ENCODE peak calls at places on chromosomes 1 and 21, in nine cellular contexts. N is activated T-cell treated with anti-CD3 and anti-CD28 coated beads for 24 hours; Z is epithelial cell of esophagus; E is stimulated activated CD4-positive, alpha-beta T cell treated with anti-CD3 and anti-CD28 coated beads, TNF-alpha, amount 100 ng/mL, for 4 hours; O is KBM-7; W is activated T-helper 1 cell treated with Interleukin-2 at 50 U/mL for 16 hours; L is RCC 7860; T is fibroblast of pulmonary artery; G is HFFc6. A is an unnamed sample.

GRCh38 chr1:47644216-47644581 is 206.4 kb downstream of the FOXD2 start:
- DNase-seq in E (no peak), O (no peak), T (peak; percentile 10), L (no peak), W (no peak), N (no peak), G (peak; percentile 26), Z (no peak), A (no peak)

GRCh38 chr1:31787786-31788137 is 23.6 kb upstream of the ADGRB2 start:
- DNase-seq in E (no peak), G (no peak), L (no peak), Z (no peak), T (no peak), N (no peak), W (no peak), O (no peak), A (no peak)

GRCh38 chr1:107793896-107794440 is 171.0 kb downstream of the VAV3 start:
- DNase-seq in N (no peak), E (no peak), T (no peak), L (no peak), O (no peak), W (no peak), G (no peak), Z (no peak), A (no peak)

GRCh38 chr1:59057211-59057694 is 239.6 kb upstream of the FGGY start:
- DNase-seq in N (no peak), L (no peak), Z (peak; percentile 88), O (no peak), T (peak; percentile 99), G (peak; percentile 96), W (no peak), E (no peak), A (no peak)

GRCh38 chr21:31145271-31145801 is 107.1 kb upstream of the KRTAP19-8 start:
- DNase-seq in T (no peak), W (no peak), G (no peak), E (no peak), O (no peak), L (no peak), Z (no peak), N (no peak), A (no peak)

GRCh38 chr1:117795190-117795589 is 134.2 kb downstream of the GDAP2 start:
- DNase-seq in Z (peak; percentile 90), T (peak; percentile 52), L (peak; percentile 79), G (peak; percentile 93), E (no peak), W (no peak), N (no peak), O (no peak), A (no peak)

GRCh38 chr1:234408757-234409156 is 35.5 kb downstream of the COA6 start:
- DNase-seq in O (no peak), Z (no peak), G (no peak), L (no peak), W (peak; percentile 39), N (peak; percentile 54), T (no peak), E (peak; percentile 23), A (peak; percentile 64)

GRCh38 chr1:54227836-54228435 is 28.0 kb downstream of the MRPL37 start:
- DNase-seq in N (no peak), W (no peak), E (no peak), T (no peak), G (no peak), L (no peak), Z (no peak), O (no peak), A (no peak)

GRCh38 chr1:30058966-30059365 is 664.4 kb downstream of the MATN1 start:
- DNase-seq in G (peak; percentile 94), T (peak; percentile 22), Z (peak; percentile 55), L (peak; percentile 40), E (no peak), N (no peak), O (no peak), W (no peak), A (no peak)

GRCh38 chr1:23930861-23931471 is 17.8 kb upstream of the CNR2 start:
- DNase-seq in E (no peak), Z (peak; percentile 82), G (peak; percentile 61), N (no peak), W (no peak), O (peak; percentile 78), L (peak; percentile 87), T (peak; percentile 64), A (no peak)

GRCh38 chr1:228268891-228269285 is 61.0 kb downstream of the OBSCN start:
- DNase-seq in N (no peak), W (no peak), G (no peak), T (no peak), Z (no peak), L (no peak), O (no peak), E (no peak), A (no peak)

GRCh38 chr1:46532498-46533178 is 18.8 kb downstream of the KNCN start:
- DNase-seq in L (no peak), Z (peak; percentile 54), N (peak; percentile 60), G (no peak), O (peak; percentile 56), T (peak; percentile 54), E (peak; percentile 56), W (peak; percentile 58), A (peak; percentile 71)

GRCh38 chr1:165896277-165896676 is 68.9 kb downstream of the UCK2 start:
- DNase-seq in E (no peak), O (no peak), W (no peak), G (peak; percentile 92), N (no peak), Z (peak; percentile 79), L (peak; percentile 71), T (peak; percentile 89), A (no peak)

GRCh38 chr1:94974224-94974623 is 47.3 kb upstream of the CNN3 start:
- DNase-seq in G (peak; percentile 50), Z (no peak), O (no peak), L (peak; percentile 85), T (peak; percentile 59), N (no peak), E (no peak), W (no peak), A (no peak)

GRCh38 chr1:200846421-200846820 is 26.4 kb upstream of the GPR25 start:
- DNase-seq in E (no peak), O (no peak), Z (no peak), T (no peak), N (no peak), W (no peak), L (no peak), G (no peak), A (no peak)

GRCh38 chr1:232459826-232460225 is 170.1 kb downstream of the SIPA1L2 start:
- DNase-seq in O (no peak), Z (no peak), E (no peak), T (no peak), L (no peak), G (no peak), W (no peak), N (no peak), A (no peak)

GRCh38 chr1:51679435-51679834 is 62.5 kb downstream of the OSBPL9 start:
- DNase-seq in G (peak; percentile 33), L (peak; percentile 44), T (peak; percentile 31), Z (peak; percentile 82), N (no peak), O (no peak), E (no peak), W (no peak), A (no peak)

GRCh38 chr1:219265026-219265515 is 91.4 kb downstream of the LYPLAL1 start:
- DNase-seq in W (no peak), N (no peak), L (no peak), Z (peak; percentile 11), E (no peak), G (no peak), O (no peak), T (no peak), A (no peak)

GRCh38 chr1:26126321-26127084 is 14.9 kb downstream of the PDIK1L start:
- DNase-seq in Z (peak; percentile 89), T (peak; percentile 62), L (peak; percentile 83), N (peak; percentile 35), G (no peak), O (peak; percentile 93), W (peak; percentile 34), E (no peak), A (peak; percentile 69)

GRCh38 chr1:228065543-228066347 is 16.8 kb upstream of the ARF1 start:
- DNase-seq in O (no peak), N (no peak), L (no peak), W (no peak), G (no peak), Z (no peak), T (no peak), E (no peak), A (no peak)